ENCODE peak calls at places on chromosomes 13 and 19, in ten cellular contexts. D is A549; K is progenitor cell of endocrine pancreas; Q is activated CD8-positive, alpha-beta T cell treated with anti-CD3 and anti-CD28 coated beads, Interleukin-2, amount 10 ng/mL, durations not matched to agents 7 days and 5 days; R is T-helper 9 cell; C is GDM1; U is HCEC 1CT; H is cardiac muscle cell; I is lower lobe of right lung; S is T-cell. N is an unnamed sample.

GRCh38 chr19:3576696-3577443 is 4.1 kb downstream of the HMG20B start:
- DNase-seq in C (no peak), R (no peak), S (no peak), Q (no peak), H (peak), U (no peak), D (no peak), I (no peak), K (no peak), N (no peak)

GRCh38 chr19:14004619-14005380 is 1.3 kb downstream of the RFX1 start:
- DNase-seq in I (peak), Q (no peak), R (no peak), H (peak), U (no peak), C (no peak), D (no peak), K (no peak), S (no peak), N (no peak)

GRCh38 chr19:18674616-18675015 is 8.9 kb upstream of the CRTC1 start:
- DNase-seq in H (no peak), R (no peak), S (no peak), C (no peak), D (no peak), U (no peak), K (no peak), I (no peak), Q (no peak), N (no peak)

GRCh38 chr19:35114656-35115537 is 726 bp upstream of the FXYD3 start:
- DNase-seq in Q (peak), S (peak), C (peak), R (peak), I (peak), D (peak), U (no peak), K (peak), H (peak), N (peak)

GRCh38 chr19:19342086-19343015 is 21.7 kb downstream of the MAU2 start:
- DNase-seq in H (peak), C (no peak), Q (no peak), D (peak), R (no peak), U (peak), I (peak), K (peak), S (no peak), N (no peak)

GRCh38 chr19:41426952-41427646 is at the start of gene B3GNT8:
- DNase-seq in D (no peak), U (no peak), I (peak), C (no peak), K (peak), S (peak), R (peak), Q (peak), H (peak), N (no peak)

GRCh38 chr13:19083340-19083739 is 98.3 kb downstream of the TUBA3C start:
- DNase-seq in D (no peak), R (no peak), Q (no peak), I (no peak), S (no peak), C (no peak), U (no peak), H (no peak), K (no peak), N (no peak)

GRCh38 chr13:70347947-70348620 is 239.8 kb upstream of the KLHL1 start:
- DNase-seq in C (no peak), Q (no peak), R (no peak), S (no peak), K (no peak), I (no peak), D (no peak), H (no peak), U (no peak), N (no peak)

GRCh38 chr13:43986395-43986794 is 106.7 kb downstream of the LACC1 start:
- DNase-seq in I (no peak), S (no peak), K (no peak), H (no peak), C (no peak), Q (no peak), D (no peak), U (no peak), R (no peak), N (no peak)

GRCh38 chr13:20580257-20580656 is 13.3 kb downstream of the IFT88 start:
- DNase-seq in I (no peak), D (no peak), H (peak), K (no peak), S (no peak), Q (no peak), C (no peak), R (no peak), U (no peak), N (no peak)

GRCh38 chr19:42023121-42023942 is 29.3 kb upstream of the ATP1A3 start:
- DNase-seq in Q (peak), S (no peak), U (peak), R (no peak), I (no peak), C (peak), D (peak), K (no peak), H (peak), N (no peak)

GRCh38 chr13:31807090-31807541 is 67.8 kb downstream of the RXFP2 start:
- DNase-seq in U (no peak), S (peak), Q (peak), I (no peak), C (no peak), H (peak), D (no peak), R (peak), K (no peak), N (no peak)

GRCh38 chr13:83350569-83350968 is 531.7 kb downstream of the SLITRK1 start:
- DNase-seq in C (no peak), I (no peak), D (peak), H (peak), K (no peak), Q (no peak), S (no peak), U (peak), R (no peak), N (no peak)

GRCh38 chr13:93151277-93151676 is 75.3 kb upstream of the GPC6 start:
- DNase-seq in K (no peak), I (no peak), D (no peak), U (peak), C (no peak), H (peak), R (no peak), Q (no peak), S (no peak), N (no peak)

GRCh38 chr19:58551577-58552471 is 3.1 kb downstream of the CHMP2A start:
- DNase-seq in R (no peak), U (no peak), Q (peak), I (no peak), K (no peak), H (no peak), S (no peak), C (no peak), D (no peak), N (no peak)

GRCh38 chr13:110960219-110960618 is 45.4 kb upstream of the ANKRD10 start:
- DNase-seq in R (no peak), S (no peak), C (no peak), I (no peak), U (no peak), D (no peak), Q (no peak), H (no peak), K (no peak), N (no peak)

GRCh38 chr19:41541990-41542584 is 33.9 kb upstream of the CEACAM21 start:
- DNase-seq in I (peak), C (peak), D (peak), U (no peak), S (peak), R (peak), Q (peak), K (no peak), H (peak), N (peak)

GRCh38 chr19:44111910-44112463 is 1.2 kb upstream of the ZNF225 start:
- DNase-seq in K (no peak), R (no peak), H (peak), S (no peak), Q (no peak), I (no peak), D (no peak), U (peak), C (no peak), N (no peak)

GRCh38 chr13:24921003-24921402 is 157.0 kb downstream of the RNF17 start:
- DNase-seq in R (no peak), Q (no peak), S (no peak), K (no peak), D (no peak), C (no peak), H (no peak), I (no peak), U (no peak), N (no peak)

GRCh38 chr13:25384747-25385270 is 13.0 kb downstream of the ATP8A2 start:
- DNase-seq in Q (no peak), H (no peak), C (no peak), U (no peak), R (no peak), I (no peak), S (no peak), D (no peak), K (no peak), N (no peak)

GRCh38 chr13:39578821-39579291 is 24.1 kb downstream of the LHFPL6 start:
- DNase-seq in R (no peak), I (no peak), Q (no peak), D (no peak), C (no peak), H (no peak), K (no peak), U (no peak), S (no peak), N (no peak)

GRCh38 chr19:32581704-32582164 is 744 bp downstream of the PDCD5 start:
- DNase-seq in I (peak), C (no peak), Q (no peak), K (no peak), U (peak), D (peak), S (no peak), R (no peak), H (peak), N (no peak)

GRCh38 chr19:3804429-3804828 is 18.2 kb upstream of the MATK start:
- DNase-seq in D (no peak), R (no peak), Q (no peak), U (no peak), S (no peak), I (no peak), H (no peak), C (no peak), K (no peak), N (no peak)

GRCh38 chr19:49932731-49933131 is 3.4 kb upstream of the NUP62 start:
- DNase-seq in U (no peak), D (no peak), K (no peak), S (peak), C (no peak), H (no peak), R (peak), I (no peak), Q (peak), N (no peak)

GRCh38 chr13:98571955-98572662 is 4.8 kb downstream of the STK24 start:
- DNase-seq in S (no peak), R (peak), I (no peak), U (peak), D (no peak), C (no peak), Q (peak), K (no peak), H (no peak), N (no peak)

GRCh38 chr13:20340136-20340758 is 108.1 kb upstream of the GJB6 start:
- DNase-seq in C (no peak), K (no peak), H (no peak), Q (no peak), I (no peak), R (no peak), S (no peak), D (no peak), U (no peak), N (peak)

GRCh38 chr19:46537136-46538097 is 41.8 kb upstream of the PNMA8B start:
- DNase-seq in D (peak), K (peak), I (peak), U (peak), C (peak), S (peak), R (peak), Q (peak), H (peak), N (peak)

GRCh38 chr13:26557393-26558073 is at the start of gene WASF3:
- DNase-seq in S (peak), D (peak), R (no peak), U (peak), I (peak), C (peak), Q (peak), H (peak), K (peak), N (peak)

GRCh38 chr19:12202250-12202649 is 39.4 kb downstream of the ZNF136 start:
- DNase-seq in D (no peak), R (peak), H (peak), S (peak), Q (peak), C (peak), U (no peak), K (no peak), I (peak), N (peak)